ENCODE peak calls at places on chromosomes 5 and 9, in ten cellular contexts. One of them, this sample, is unnamed. For H3K4me1, the result is how much of the 10 kb centered on the place peaks cover.

GRCh38 chr9:72921888-72922654 is 30.8 kb downstream of the ALDH1A1 start:
- DNase-seq in hepatocyte: no peak
- DNase-seq in heart left ventricle: no peak
- DNase-seq in pancreas: no peak
- DNase-seq in endodermal cell: no peak
- DNase-seq in PC-3: no peak
- DNase-seq in CD8-positive, alpha-beta T cell: no peak
- DNase-seq in SJSA1: no peak
- DNase-seq in OCI-LY7: no peak
- DNase-seq in right cardiac atrium: no peak
- DNase-seq in this sample: no peak

GRCh38 chr9:114919611-114920010 is 10.8 kb downstream of the TNFSF8 start:
- DNase-seq in hepatocyte: no peak
- DNase-seq in heart left ventricle: no peak
- DNase-seq in pancreas: no peak
- DNase-seq in endodermal cell: no peak
- DNase-seq in PC-3: no peak
- DNase-seq in CD8-positive, alpha-beta T cell: no peak
- DNase-seq in SJSA1: no peak
- DNase-seq in OCI-LY7: no peak
- DNase-seq in right cardiac atrium: no peak
- DNase-seq in this sample: peak

GRCh38 chr9:78788101-78788500 is 491.2 kb downstream of the PSAT1 start:
- DNase-seq in hepatocyte: no peak
- DNase-seq in heart left ventricle: no peak
- DNase-seq in pancreas: no peak
- DNase-seq in endodermal cell: no peak
- DNase-seq in PC-3: no peak
- DNase-seq in CD8-positive, alpha-beta T cell: no peak
- DNase-seq in SJSA1: no peak
- DNase-seq in OCI-LY7: no peak
- DNase-seq in right cardiac atrium: no peak
- DNase-seq in this sample: no peak

GRCh38 chr5:169567079-169567478 is 16.5 kb upstream of the SPDL1 start:
- DNase-seq in hepatocyte: peak
- DNase-seq in heart left ventricle: no peak
- DNase-seq in pancreas: no peak
- DNase-seq in endodermal cell: peak
- DNase-seq in PC-3: peak
- DNase-seq in CD8-positive, alpha-beta T cell: no peak
- DNase-seq in SJSA1: no peak
- DNase-seq in OCI-LY7: no peak
- DNase-seq in right cardiac atrium: no peak
- DNase-seq in this sample: peak

GRCh38 chr9:85151247-85151646 is 481.7 kb downstream of the NTRK2 start:
- DNase-seq in hepatocyte: no peak
- DNase-seq in heart left ventricle: no peak
- DNase-seq in pancreas: no peak
- DNase-seq in endodermal cell: no peak
- DNase-seq in PC-3: no peak
- DNase-seq in CD8-positive, alpha-beta T cell: no peak
- DNase-seq in SJSA1: no peak
- DNase-seq in OCI-LY7: no peak
- DNase-seq in right cardiac atrium: no peak
- DNase-seq in this sample: no peak

GRCh38 chr5:74516217-74516636 is 124.3 kb downstream of the ENC1 start:
- DNase-seq in hepatocyte: peak
- DNase-seq in heart left ventricle: peak
- DNase-seq in pancreas: no peak
- DNase-seq in endodermal cell: peak
- DNase-seq in PC-3: no peak
- DNase-seq in CD8-positive, alpha-beta T cell: no peak
- DNase-seq in SJSA1: no peak
- DNase-seq in OCI-LY7: no peak
- DNase-seq in right cardiac atrium: no peak
- DNase-seq in this sample: peak

GRCh38 chr5:67077296-67077695 is 119.3 kb downstream of the CD180 start:
- DNase-seq in hepatocyte: no peak
- DNase-seq in heart left ventricle: no peak
- DNase-seq in pancreas: no peak
- DNase-seq in endodermal cell: no peak
- DNase-seq in PC-3: no peak
- DNase-seq in CD8-positive, alpha-beta T cell: no peak
- DNase-seq in SJSA1: no peak
- DNase-seq in OCI-LY7: no peak
- DNase-seq in right cardiac atrium: no peak
- DNase-seq in this sample: no peak

GRCh38 chr5:137370511-137371071 is 128.5 kb downstream of the SPOCK1 start:
- DNase-seq in hepatocyte: no peak
- DNase-seq in heart left ventricle: no peak
- DNase-seq in pancreas: no peak
- DNase-seq in endodermal cell: no peak
- DNase-seq in PC-3: peak
- DNase-seq in CD8-positive, alpha-beta T cell: no peak
- DNase-seq in SJSA1: no peak
- DNase-seq in OCI-LY7: no peak
- DNase-seq in right cardiac atrium: no peak
- DNase-seq in this sample: no peak

GRCh38 chr5:40649493-40650030 is 30.2 kb upstream of the PTGER4 start:
- DNase-seq in hepatocyte: no peak
- DNase-seq in heart left ventricle: no peak
- DNase-seq in pancreas: no peak
- DNase-seq in endodermal cell: no peak
- DNase-seq in PC-3: no peak
- DNase-seq in CD8-positive, alpha-beta T cell: no peak
- DNase-seq in SJSA1: no peak
- DNase-seq in OCI-LY7: peak
- DNase-seq in right cardiac atrium: no peak
- DNase-seq in this sample: no peak

GRCh38 chr5:148556835-148557234 is 97.5 kb downstream of the HTR4 start:
- DNase-seq in hepatocyte: no peak
- DNase-seq in heart left ventricle: no peak
- DNase-seq in pancreas: no peak
- DNase-seq in endodermal cell: no peak
- DNase-seq in PC-3: no peak
- DNase-seq in CD8-positive, alpha-beta T cell: no peak
- DNase-seq in SJSA1: no peak
- DNase-seq in OCI-LY7: no peak
- DNase-seq in right cardiac atrium: no peak
- DNase-seq in this sample: no peak

GRCh38 chr5:141478321-141478945 is 2.7 kb downstream of the PCDHGC3 start:
- DNase-seq in hepatocyte: peak
- DNase-seq in heart left ventricle: no peak
- DNase-seq in pancreas: peak
- DNase-seq in endodermal cell: peak
- DNase-seq in PC-3: no peak
- DNase-seq in CD8-positive, alpha-beta T cell: no peak
- DNase-seq in SJSA1: no peak
- DNase-seq in OCI-LY7: no peak
- DNase-seq in right cardiac atrium: no peak
- DNase-seq in this sample: peak

GRCh38 chr5:63613430-63613829 is 348.8 kb downstream of the HTR1A start:
- DNase-seq in hepatocyte: no peak
- DNase-seq in heart left ventricle: no peak
- DNase-seq in pancreas: no peak
- DNase-seq in endodermal cell: no peak
- DNase-seq in PC-3: peak
- DNase-seq in CD8-positive, alpha-beta T cell: no peak
- DNase-seq in SJSA1: no peak
- DNase-seq in OCI-LY7: no peak
- DNase-seq in right cardiac atrium: no peak
- DNase-seq in this sample: no peak

GRCh38 chr5:150143725-150144058 is 12.0 kb downstream of the PDGFRB start:
- DNase-seq in hepatocyte: no peak
- DNase-seq in heart left ventricle: no peak
- DNase-seq in pancreas: no peak
- DNase-seq in endodermal cell: peak
- DNase-seq in PC-3: no peak
- DNase-seq in CD8-positive, alpha-beta T cell: no peak
- DNase-seq in SJSA1: no peak
- DNase-seq in OCI-LY7: no peak
- DNase-seq in right cardiac atrium: no peak
- DNase-seq in this sample: no peak

GRCh38 chr5:150142189-150142788 is 13.4 kb downstream of the PDGFRB start:
- DNase-seq in hepatocyte: no peak
- DNase-seq in heart left ventricle: no peak
- DNase-seq in pancreas: no peak
- DNase-seq in endodermal cell: no peak
- DNase-seq in PC-3: no peak
- DNase-seq in CD8-positive, alpha-beta T cell: no peak
- DNase-seq in SJSA1: no peak
- DNase-seq in OCI-LY7: no peak
- DNase-seq in right cardiac atrium: no peak
- DNase-seq in this sample: no peak

GRCh38 chr5:150144211-150144801 is 11.3 kb downstream of the PDGFRB start:
- DNase-seq in hepatocyte: peak
- DNase-seq in heart left ventricle: peak
- DNase-seq in pancreas: no peak
- DNase-seq in endodermal cell: peak
- DNase-seq in PC-3: no peak
- DNase-seq in CD8-positive, alpha-beta T cell: no peak
- DNase-seq in SJSA1: peak
- DNase-seq in OCI-LY7: no peak
- DNase-seq in right cardiac atrium: peak
- DNase-seq in this sample: peak

GRCh38 chr5:150141544-150142188 is 14.0 kb downstream of the PDGFRB start:
- DNase-seq in hepatocyte: no peak
- DNase-seq in heart left ventricle: no peak
- DNase-seq in pancreas: no peak
- DNase-seq in endodermal cell: peak
- DNase-seq in PC-3: no peak
- DNase-seq in CD8-positive, alpha-beta T cell: no peak
- DNase-seq in SJSA1: peak
- DNase-seq in OCI-LY7: no peak
- DNase-seq in right cardiac atrium: no peak
- DNase-seq in this sample: no peak

GRCh38 chr5:150142800-150143724 is 12.6 kb downstream of the PDGFRB start:
- DNase-seq in hepatocyte: peak
- DNase-seq in heart left ventricle: peak
- DNase-seq in pancreas: peak
- DNase-seq in endodermal cell: peak
- DNase-seq in PC-3: peak
- DNase-seq in CD8-positive, alpha-beta T cell: no peak
- DNase-seq in SJSA1: peak
- DNase-seq in OCI-LY7: no peak
- DNase-seq in right cardiac atrium: peak
- DNase-seq in this sample: peak
- H3K4me1 ChIP-seq in hepatocyte: half or more
- H3K4me1 ChIP-seq in heart left ventricle: half or more
- H3K4me1 ChIP-seq in pancreas: under half
- H3K4me1 ChIP-seq in endodermal cell: under half
- H3K4me1 ChIP-seq in PC-3: under half
- H3K4me1 ChIP-seq in CD8-positive, alpha-beta T cell: under half
- H3K4me1 ChIP-seq in SJSA1: half or more
- H3K4me1 ChIP-seq in OCI-LY7: under half
- H3K4me1 ChIP-seq in right cardiac atrium: under half
- H3K4me1 ChIP-seq in this sample: half or more

GRCh38 chr5:132263548-132264261 is 6.2 kb downstream of the PDLIM4 start:
- DNase-seq in hepatocyte: no peak
- DNase-seq in heart left ventricle: peak
- DNase-seq in pancreas: no peak
- DNase-seq in endodermal cell: peak
- DNase-seq in PC-3: peak
- DNase-seq in CD8-positive, alpha-beta T cell: no peak
- DNase-seq in SJSA1: peak
- DNase-seq in OCI-LY7: no peak
- DNase-seq in right cardiac atrium: peak
- DNase-seq in this sample: no peak
- H3K27ac ChIP-seq in hepatocyte: peak
- H3K27ac ChIP-seq in heart left ventricle: peak
- H3K27ac ChIP-seq in pancreas: no peak
- H3K27ac ChIP-seq in endodermal cell: no peak
- H3K27ac ChIP-seq in PC-3: peak
- H3K27ac ChIP-seq in CD8-positive, alpha-beta T cell: no peak
- H3K27ac ChIP-seq in SJSA1: peak
- H3K27ac ChIP-seq in OCI-LY7: no peak
- H3K27ac ChIP-seq in right cardiac atrium: no peak
- H3K27ac ChIP-seq in this sample: no peak

GRCh38 chr5:140125637-140126036 is at the start of gene IGIP:
- DNase-seq in hepatocyte: no peak
- DNase-seq in heart left ventricle: no peak
- DNase-seq in pancreas: no peak
- DNase-seq in endodermal cell: no peak
- DNase-seq in PC-3: no peak
- DNase-seq in CD8-positive, alpha-beta T cell: no peak
- DNase-seq in SJSA1: no peak
- DNase-seq in OCI-LY7: no peak
- DNase-seq in right cardiac atrium: no peak
- DNase-seq in this sample: no peak
- H3K4me1 ChIP-seq in hepatocyte: under half
- H3K4me1 ChIP-seq in heart left ventricle: under half
- H3K4me1 ChIP-seq in pancreas: under half
- H3K4me1 ChIP-seq in endodermal cell: under half
- H3K4me1 ChIP-seq in PC-3: under half
- H3K4me1 ChIP-seq in CD8-positive, alpha-beta T cell: under half
- H3K4me1 ChIP-seq in SJSA1: under half
- H3K4me1 ChIP-seq in OCI-LY7: under half
- H3K4me1 ChIP-seq in right cardiac atrium: under half
- H3K4me1 ChIP-seq in this sample: under half

GRCh38 chr5:121967187-121967586 is 5.4 kb downstream of the SRFBP1 start:
- DNase-seq in hepatocyte: no peak
- DNase-seq in heart left ventricle: no peak
- DNase-seq in pancreas: no peak
- DNase-seq in endodermal cell: no peak
- DNase-seq in PC-3: peak
- DNase-seq in CD8-positive, alpha-beta T cell: no peak
- DNase-seq in SJSA1: no peak
- DNase-seq in OCI-LY7: no peak
- DNase-seq in right cardiac atrium: no peak
- DNase-seq in this sample: no peak

GRCh38 chr5:121963409-121963808 is 1.6 kb downstream of the SRFBP1 start:
- DNase-seq in hepatocyte: no peak
- DNase-seq in heart left ventricle: no peak
- DNase-seq in pancreas: no peak
- DNase-seq in endodermal cell: no peak
- DNase-seq in PC-3: no peak
- DNase-seq in CD8-positive, alpha-beta T cell: no peak
- DNase-seq in SJSA1: no peak
- DNase-seq in OCI-LY7: no peak
- DNase-seq in right cardiac atrium: no peak
- DNase-seq in this sample: no peak

GRCh38 chr5:121962943-121963342 is 1.2 kb downstream of the SRFBP1 start:
- DNase-seq in hepatocyte: no peak
- DNase-seq in heart left ventricle: no peak
- DNase-seq in pancreas: no peak
- DNase-seq in endodermal cell: no peak
- DNase-seq in PC-3: no peak
- DNase-seq in CD8-positive, alpha-beta T cell: no peak
- DNase-seq in SJSA1: no peak
- DNase-seq in OCI-LY7: no peak
- DNase-seq in right cardiac atrium: no peak
- DNase-seq in this sample: no peak

DNA sequence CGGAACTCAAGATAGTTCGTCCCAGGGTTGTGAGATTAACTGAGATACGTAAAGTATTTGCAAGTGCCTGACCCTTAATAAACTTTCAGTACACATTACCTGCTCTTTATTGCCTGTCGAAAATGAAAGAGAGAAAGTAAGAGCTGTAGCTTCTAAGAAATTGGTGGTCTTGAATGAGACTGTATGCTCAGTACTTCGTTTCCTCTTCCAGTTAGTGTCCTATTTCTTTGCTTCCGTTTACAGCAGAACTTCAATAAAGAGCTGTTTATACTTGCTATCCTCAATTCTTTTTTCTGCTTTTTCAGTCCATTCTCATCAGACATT is 534 bp downstream of the SRFBP1 start:
- DNase-seq in hepatocyte: no peak
- DNase-seq in heart left ventricle: no peak
- DNase-seq in pancreas: no peak
- DNase-seq in endodermal cell: no peak
- DNase-seq in PC-3: no peak
- DNase-seq in CD8-positive, alpha-beta T cell: no peak
- DNase-seq in SJSA1: no peak
- DNase-seq in OCI-LY7: no peak
- DNase-seq in right cardiac atrium: no peak
- DNase-seq in this sample: peak
- H3K27ac ChIP-seq in hepatocyte: peak
- H3K27ac ChIP-seq in heart left ventricle: peak
- H3K27ac ChIP-seq in pancreas: peak
- H3K27ac ChIP-seq in endodermal cell: no peak
- H3K27ac ChIP-seq in PC-3: peak
- H3K27ac ChIP-seq in CD8-positive, alpha-beta T cell: peak
- H3K27ac ChIP-seq in SJSA1: peak
- H3K27ac ChIP-seq in OCI-LY7: peak
- H3K27ac ChIP-seq in right cardiac atrium: no peak
- H3K27ac ChIP-seq in this sample: peak

This sample was measured in SJCRH30.